ENCODE peak calls at places on chromosomes 4 and X, in four cellular contexts. One of them, this sample, is unnamed.

GRCh38 chr4:182847543-182847942 is 69.6 kb downstream of the DCTD start:
- DNase-seq in choroid plexus epithelial cell: no peak
- DNase-seq in stimulated activated CD4-positive, alpha-beta T cell treated with anti-CD3 and anti-CD28 coated beads, TNF-alpha, amount 100 ng/mL, for 4 hours: no peak
- DNase-seq in activated CD4-positive, CD25-positive, alpha-beta regulatory T cell treated with anti-CD3 and anti-CD28 coated beads, Interleukin-2, amount 50 U/mL, for 16 hours: no peak
- DNase-seq in this sample: no peak

GRCh38 chr4:138834029-138834428 is 181.6 kb upstream of the NOCT start:
- DNase-seq in choroid plexus epithelial cell: no peak
- DNase-seq in stimulated activated CD4-positive, alpha-beta T cell treated with anti-CD3 and anti-CD28 coated beads, TNF-alpha, amount 100 ng/mL, for 4 hours: no peak
- DNase-seq in activated CD4-positive, CD25-positive, alpha-beta regulatory T cell treated with anti-CD3 and anti-CD28 coated beads, Interleukin-2, amount 50 U/mL, for 16 hours: no peak
- DNase-seq in this sample: no peak

GRCh38 chr4:74364649-74365491 is at the start of gene EREG:
- DNase-seq in stimulated activated CD4-positive, alpha-beta T cell treated with anti-CD3 and anti-CD28 coated beads, TNF-alpha, amount 100 ng/mL, for 4 hours: no peak
- DNase-seq in activated CD4-positive, CD25-positive, alpha-beta regulatory T cell treated with anti-CD3 and anti-CD28 coated beads, Interleukin-2, amount 50 U/mL, for 16 hours: no peak
- DNase-seq in choroid plexus epithelial cell: peak; percentile 75
- DNase-seq in this sample: peak; percentile 25

GRCh38 chrX:24928114-24928513 is 87.7 kb downstream of the ARX start:
- DNase-seq in stimulated activated CD4-positive, alpha-beta T cell treated with anti-CD3 and anti-CD28 coated beads, TNF-alpha, amount 100 ng/mL, for 4 hours: no peak
- DNase-seq in activated CD4-positive, CD25-positive, alpha-beta regulatory T cell treated with anti-CD3 and anti-CD28 coated beads, Interleukin-2, amount 50 U/mL, for 16 hours: no peak
- DNase-seq in choroid plexus epithelial cell: no peak
- DNase-seq in this sample: peak; percentile 4

GRCh38 chr4:114649908-114650307 is 51.3 kb downstream of the UGT8 start:
- DNase-seq in stimulated activated CD4-positive, alpha-beta T cell treated with anti-CD3 and anti-CD28 coated beads, TNF-alpha, amount 100 ng/mL, for 4 hours: no peak
- DNase-seq in activated CD4-positive, CD25-positive, alpha-beta regulatory T cell treated with anti-CD3 and anti-CD28 coated beads, Interleukin-2, amount 50 U/mL, for 16 hours: no peak
- DNase-seq in choroid plexus epithelial cell: no peak
- DNase-seq in this sample: no peak

GRCh38 chr4:53189011-53189410 is 176.8 kb downstream of the SCFD2 start:
- DNase-seq in choroid plexus epithelial cell: peak; percentile 71
- DNase-seq in activated CD4-positive, CD25-positive, alpha-beta regulatory T cell treated with anti-CD3 and anti-CD28 coated beads, Interleukin-2, amount 50 U/mL, for 16 hours: no peak
- DNase-seq in stimulated activated CD4-positive, alpha-beta T cell treated with anti-CD3 and anti-CD28 coated beads, TNF-alpha, amount 100 ng/mL, for 4 hours: no peak
- DNase-seq in this sample: no peak

GRCh38 chr4:7530026-7530562 is 95.4 kb upstream of the PSAPL1 start:
- DNase-seq in activated CD4-positive, CD25-positive, alpha-beta regulatory T cell treated with anti-CD3 and anti-CD28 coated beads, Interleukin-2, amount 50 U/mL, for 16 hours: no peak
- DNase-seq in choroid plexus epithelial cell: no peak
- DNase-seq in stimulated activated CD4-positive, alpha-beta T cell treated with anti-CD3 and anti-CD28 coated beads, TNF-alpha, amount 100 ng/mL, for 4 hours: no peak
- DNase-seq in this sample: no peak

GRCh38 chrX:18288716-18289115 is 65.8 kb downstream of the SCML2 start:
- DNase-seq in activated CD4-positive, CD25-positive, alpha-beta regulatory T cell treated with anti-CD3 and anti-CD28 coated beads, Interleukin-2, amount 50 U/mL, for 16 hours: no peak
- DNase-seq in choroid plexus epithelial cell: no peak
- DNase-seq in stimulated activated CD4-positive, alpha-beta T cell treated with anti-CD3 and anti-CD28 coated beads, TNF-alpha, amount 100 ng/mL, for 4 hours: no peak
- DNase-seq in this sample: no peak

GRCh38 chr4:137414802-137415201 is 117.5 kb downstream of the PCDH18 start:
- DNase-seq in stimulated activated CD4-positive, alpha-beta T cell treated with anti-CD3 and anti-CD28 coated beads, TNF-alpha, amount 100 ng/mL, for 4 hours: no peak
- DNase-seq in choroid plexus epithelial cell: peak; percentile 50
- DNase-seq in activated CD4-positive, CD25-positive, alpha-beta regulatory T cell treated with anti-CD3 and anti-CD28 coated beads, Interleukin-2, amount 50 U/mL, for 16 hours: no peak
- DNase-seq in this sample: no peak

GRCh38 chrX:65253817-65254216 is 277.6 kb upstream of the ZC4H2 start:
- DNase-seq in stimulated activated CD4-positive, alpha-beta T cell treated with anti-CD3 and anti-CD28 coated beads, TNF-alpha, amount 100 ng/mL, for 4 hours: no peak
- DNase-seq in activated CD4-positive, CD25-positive, alpha-beta regulatory T cell treated with anti-CD3 and anti-CD28 coated beads, Interleukin-2, amount 50 U/mL, for 16 hours: no peak
- DNase-seq in choroid plexus epithelial cell: no peak
- DNase-seq in this sample: no peak

GRCh38 chrX:79366888-79367749 is at the start of gene ITM2A:
- DNase-seq in stimulated activated CD4-positive, alpha-beta T cell treated with anti-CD3 and anti-CD28 coated beads, TNF-alpha, amount 100 ng/mL, for 4 hours: peak; percentile 29
- DNase-seq in choroid plexus epithelial cell: peak; percentile 13
- DNase-seq in activated CD4-positive, CD25-positive, alpha-beta regulatory T cell treated with anti-CD3 and anti-CD28 coated beads, Interleukin-2, amount 50 U/mL, for 16 hours: peak; percentile 26
- DNase-seq in this sample: peak; percentile 9

GRCh38 chr4:73976716-73977115 is 5.1 kb downstream of the PF4 start:
- DNase-seq in activated CD4-positive, CD25-positive, alpha-beta regulatory T cell treated with anti-CD3 and anti-CD28 coated beads, Interleukin-2, amount 50 U/mL, for 16 hours: no peak
- DNase-seq in choroid plexus epithelial cell: peak; percentile 84
- DNase-seq in stimulated activated CD4-positive, alpha-beta T cell treated with anti-CD3 and anti-CD28 coated beads, TNF-alpha, amount 100 ng/mL, for 4 hours: no peak
- DNase-seq in this sample: no peak

GRCh38 chr4:8913121-8913857 is 41.6 kb upstream of the HMX1 start:
- DNase-seq in activated CD4-positive, CD25-positive, alpha-beta regulatory T cell treated with anti-CD3 and anti-CD28 coated beads, Interleukin-2, amount 50 U/mL, for 16 hours: no peak
- DNase-seq in stimulated activated CD4-positive, alpha-beta T cell treated with anti-CD3 and anti-CD28 coated beads, TNF-alpha, amount 100 ng/mL, for 4 hours: no peak
- DNase-seq in choroid plexus epithelial cell: no peak
- DNase-seq in this sample: no peak

GRCh38 chr4:169940460-169940859 is 85.7 kb downstream of the MFAP3L start:
- DNase-seq in choroid plexus epithelial cell: peak; percentile 2
- DNase-seq in stimulated activated CD4-positive, alpha-beta T cell treated with anti-CD3 and anti-CD28 coated beads, TNF-alpha, amount 100 ng/mL, for 4 hours: no peak
- DNase-seq in activated CD4-positive, CD25-positive, alpha-beta regulatory T cell treated with anti-CD3 and anti-CD28 coated beads, Interleukin-2, amount 50 U/mL, for 16 hours: no peak
- DNase-seq in this sample: peak; percentile 35

GRCh38 chr4:98567611-98568010 is 90.8 kb downstream of the TSPAN5 start:
- DNase-seq in activated CD4-positive, CD25-positive, alpha-beta regulatory T cell treated with anti-CD3 and anti-CD28 coated beads, Interleukin-2, amount 50 U/mL, for 16 hours: no peak
- DNase-seq in choroid plexus epithelial cell: no peak
- DNase-seq in stimulated activated CD4-positive, alpha-beta T cell treated with anti-CD3 and anti-CD28 coated beads, TNF-alpha, amount 100 ng/mL, for 4 hours: no peak
- DNase-seq in this sample: no peak

GRCh38 chr4:116413222-116413621 is 672.2 kb downstream of the TRAM1L1 start:
- DNase-seq in stimulated activated CD4-positive, alpha-beta T cell treated with anti-CD3 and anti-CD28 coated beads, TNF-alpha, amount 100 ng/mL, for 4 hours: no peak
- DNase-seq in choroid plexus epithelial cell: no peak
- DNase-seq in activated CD4-positive, CD25-positive, alpha-beta regulatory T cell treated with anti-CD3 and anti-CD28 coated beads, Interleukin-2, amount 50 U/mL, for 16 hours: no peak
- DNase-seq in this sample: no peak

GRCh38 chrX:39616098-39616729 is 481.5 kb downstream of the BCOR start:
- DNase-seq in activated CD4-positive, CD25-positive, alpha-beta regulatory T cell treated with anti-CD3 and anti-CD28 coated beads, Interleukin-2, amount 50 U/mL, for 16 hours: no peak
- DNase-seq in stimulated activated CD4-positive, alpha-beta T cell treated with anti-CD3 and anti-CD28 coated beads, TNF-alpha, amount 100 ng/mL, for 4 hours: no peak
- DNase-seq in choroid plexus epithelial cell: no peak
- DNase-seq in this sample: no peak

GRCh38 chr4:164021947-164022346 is 527.5 kb downstream of the TMA16 start:
- DNase-seq in stimulated activated CD4-positive, alpha-beta T cell treated with anti-CD3 and anti-CD28 coated beads, TNF-alpha, amount 100 ng/mL, for 4 hours: no peak
- DNase-seq in activated CD4-positive, CD25-positive, alpha-beta regulatory T cell treated with anti-CD3 and anti-CD28 coated beads, Interleukin-2, amount 50 U/mL, for 16 hours: no peak
- DNase-seq in choroid plexus epithelial cell: no peak
- DNase-seq in this sample: no peak

GRCh38 chrX:86747091-86747490 is 598.8 kb downstream of the DACH2 start:
- DNase-seq in stimulated activated CD4-positive, alpha-beta T cell treated with anti-CD3 and anti-CD28 coated beads, TNF-alpha, amount 100 ng/mL, for 4 hours: no peak
- DNase-seq in activated CD4-positive, CD25-positive, alpha-beta regulatory T cell treated with anti-CD3 and anti-CD28 coated beads, Interleukin-2, amount 50 U/mL, for 16 hours: no peak
- DNase-seq in choroid plexus epithelial cell: no peak
- DNase-seq in this sample: no peak

GRCh38 chrX:53262918-53263394 is 18.4 kb downstream of the IQSEC2 start:
- DNase-seq in choroid plexus epithelial cell: peak; percentile 57
- DNase-seq in stimulated activated CD4-positive, alpha-beta T cell treated with anti-CD3 and anti-CD28 coated beads, TNF-alpha, amount 100 ng/mL, for 4 hours: no peak
- DNase-seq in activated CD4-positive, CD25-positive, alpha-beta regulatory T cell treated with anti-CD3 and anti-CD28 coated beads, Interleukin-2, amount 50 U/mL, for 16 hours: no peak
- DNase-seq in this sample: no peak

GRCh38 chrX:153463556-153463955 is 6.8 kb downstream of the HAUS7 start:
- DNase-seq in stimulated activated CD4-positive, alpha-beta T cell treated with anti-CD3 and anti-CD28 coated beads, TNF-alpha, amount 100 ng/mL, for 4 hours: no peak
- DNase-seq in choroid plexus epithelial cell: no peak
- DNase-seq in activated CD4-positive, CD25-positive, alpha-beta regulatory T cell treated with anti-CD3 and anti-CD28 coated beads, Interleukin-2, amount 50 U/mL, for 16 hours: no peak
- DNase-seq in this sample: no peak

GRCh38 chrX:153885968-153886903 is at the start of gene L1CAM:
- DNase-seq in choroid plexus epithelial cell: no peak
- DNase-seq in activated CD4-positive, CD25-positive, alpha-beta regulatory T cell treated with anti-CD3 and anti-CD28 coated beads, Interleukin-2, amount 50 U/mL, for 16 hours: no peak
- DNase-seq in stimulated activated CD4-positive, alpha-beta T cell treated with anti-CD3 and anti-CD28 coated beads, TNF-alpha, amount 100 ng/mL, for 4 hours: no peak
- DNase-seq in this sample: peak; percentile 62

GRCh38 chrX:118839334-118839958 is 15.8 kb downstream of the ZCCHC12 start:
- DNase-seq in choroid plexus epithelial cell: peak; percentile 63
- DNase-seq in stimulated activated CD4-positive, alpha-beta T cell treated with anti-CD3 and anti-CD28 coated beads, TNF-alpha, amount 100 ng/mL, for 4 hours: peak; percentile 31
- DNase-seq in activated CD4-positive, CD25-positive, alpha-beta regulatory T cell treated with anti-CD3 and anti-CD28 coated beads, Interleukin-2, amount 50 U/mL, for 16 hours: peak; percentile 15
- DNase-seq in this sample: peak; percentile 78

GRCh38 chr4:81314196-81314896 is 99.3 kb upstream of the PRKG2 start:
- DNase-seq in stimulated activated CD4-positive, alpha-beta T cell treated with anti-CD3 and anti-CD28 coated beads, TNF-alpha, amount 100 ng/mL, for 4 hours: no peak
- DNase-seq in choroid plexus epithelial cell: peak; percentile 50
- DNase-seq in activated CD4-positive, CD25-positive, alpha-beta regulatory T cell treated with anti-CD3 and anti-CD28 coated beads, Interleukin-2, amount 50 U/mL, for 16 hours: no peak
- DNase-seq in this sample: no peak

GRCh38 chr4:64250061-64250460 is 159.2 kb downstream of the TECRL start:
- DNase-seq in stimulated activated CD4-positive, alpha-beta T cell treated with anti-CD3 and anti-CD28 coated beads, TNF-alpha, amount 100 ng/mL, for 4 hours: no peak
- DNase-seq in activated CD4-positive, CD25-positive, alpha-beta regulatory T cell treated with anti-CD3 and anti-CD28 coated beads, Interleukin-2, amount 50 U/mL, for 16 hours: no peak
- DNase-seq in choroid plexus epithelial cell: no peak
- DNase-seq in this sample: no peak

GRCh38 chr4:947491-947971 is 15.3 kb downstream of the TMEM175 start:
- DNase-seq in activated CD4-positive, CD25-positive, alpha-beta regulatory T cell treated with anti-CD3 and anti-CD28 coated beads, Interleukin-2, amount 50 U/mL, for 16 hours: no peak
- DNase-seq in choroid plexus epithelial cell: no peak
- DNase-seq in stimulated activated CD4-positive, alpha-beta T cell treated with anti-CD3 and anti-CD28 coated beads, TNF-alpha, amount 100 ng/mL, for 4 hours: no peak
- DNase-seq in this sample: no peak

GRCh38 chr4:41442818-41443217 is 95.1 kb upstream of the LIMCH1 start:
- DNase-seq in stimulated activated CD4-positive, alpha-beta T cell treated with anti-CD3 and anti-CD28 coated beads, TNF-alpha, amount 100 ng/mL, for 4 hours: no peak
- DNase-seq in choroid plexus epithelial cell: no peak
- DNase-seq in activated CD4-positive, CD25-positive, alpha-beta regulatory T cell treated with anti-CD3 and anti-CD28 coated beads, Interleukin-2, amount 50 U/mL, for 16 hours: no peak
- DNase-seq in this sample: no peak

GRCh38 chr4:177147668-177148067 is 162.0 kb upstream of the NEIL3 start:
- DNase-seq in stimulated activated CD4-positive, alpha-beta T cell treated with anti-CD3 and anti-CD28 coated beads, TNF-alpha, amount 100 ng/mL, for 4 hours: no peak
- DNase-seq in choroid plexus epithelial cell: no peak
- DNase-seq in activated CD4-positive, CD25-positive, alpha-beta regulatory T cell treated with anti-CD3 and anti-CD28 coated beads, Interleukin-2, amount 50 U/mL, for 16 hours: no peak
- DNase-seq in this sample: no peak

GRCh38 chr4:101527186-101527585 is 179.9 kb upstream of the PPP3CA start:
- DNase-seq in choroid plexus epithelial cell: no peak
- DNase-seq in stimulated activated CD4-positive, alpha-beta T cell treated with anti-CD3 and anti-CD28 coated beads, TNF-alpha, amount 100 ng/mL, for 4 hours: peak; percentile 40
- DNase-seq in activated CD4-positive, CD25-positive, alpha-beta regulatory T cell treated with anti-CD3 and anti-CD28 coated beads, Interleukin-2, amount 50 U/mL, for 16 hours: peak; percentile 9
- DNase-seq in this sample: no peak

GRCh38 chr4:182264139-182264752 is 21.0 kb downstream of the TENM3 start:
- DNase-seq in stimulated activated CD4-positive, alpha-beta T cell treated with anti-CD3 and anti-CD28 coated beads, TNF-alpha, amount 100 ng/mL, for 4 hours: no peak
- DNase-seq in activated CD4-positive, CD25-positive, alpha-beta regulatory T cell treated with anti-CD3 and anti-CD28 coated beads, Interleukin-2, amount 50 U/mL, for 16 hours: no peak
- DNase-seq in choroid plexus epithelial cell: no peak
- DNase-seq in this sample: no peak

GRCh38 chr4:159677521-159677920 is 574.6 kb downstream of the RAPGEF2 start:
- DNase-seq in choroid plexus epithelial cell: peak; percentile 73
- DNase-seq in stimulated activated CD4-positive, alpha-beta T cell treated with anti-CD3 and anti-CD28 coated beads, TNF-alpha, amount 100 ng/mL, for 4 hours: no peak
- DNase-seq in activated CD4-positive, CD25-positive, alpha-beta regulatory T cell treated with anti-CD3 and anti-CD28 coated beads, Interleukin-2, amount 50 U/mL, for 16 hours: no peak
- DNase-seq in this sample: no peak

GRCh38 chr4:38715076-38715475 is 51.1 kb downstream of the KLF3 start:
- DNase-seq in choroid plexus epithelial cell: no peak
- DNase-seq in activated CD4-positive, CD25-positive, alpha-beta regulatory T cell treated with anti-CD3 and anti-CD28 coated beads, Interleukin-2, amount 50 U/mL, for 16 hours: no peak
- DNase-seq in stimulated activated CD4-positive, alpha-beta T cell treated with anti-CD3 and anti-CD28 coated beads, TNF-alpha, amount 100 ng/mL, for 4 hours: no peak
- DNase-seq in this sample: no peak

GRCh38 chr4:146654976-146655761 is 16.5 kb downstream of the POU4F2 start:
- DNase-seq in stimulated activated CD4-positive, alpha-beta T cell treated with anti-CD3 and anti-CD28 coated beads, TNF-alpha, amount 100 ng/mL, for 4 hours: no peak
- DNase-seq in choroid plexus epithelial cell: peak; percentile 8
- DNase-seq in activated CD4-positive, CD25-positive, alpha-beta regulatory T cell treated with anti-CD3 and anti-CD28 coated beads, Interleukin-2, amount 50 U/mL, for 16 hours: no peak
- DNase-seq in this sample: peak; percentile 71

GRCh38 chr4:152705918-152706317 is 26.1 kb upstream of the TMEM154 start:
- DNase-seq in activated CD4-positive, CD25-positive, alpha-beta regulatory T cell treated with anti-CD3 and anti-CD28 coated beads, Interleukin-2, amount 50 U/mL, for 16 hours: no peak
- DNase-seq in stimulated activated CD4-positive, alpha-beta T cell treated with anti-CD3 and anti-CD28 coated beads, TNF-alpha, amount 100 ng/mL, for 4 hours: no peak
- DNase-seq in choroid plexus epithelial cell: no peak
- DNase-seq in this sample: no peak

GRCh38 chr4:68960294-68961163 is 8.9 kb upstream of the UGT2A3 start:
- DNase-seq in choroid plexus epithelial cell: no peak
- DNase-seq in stimulated activated CD4-positive, alpha-beta T cell treated with anti-CD3 and anti-CD28 coated beads, TNF-alpha, amount 100 ng/mL, for 4 hours: no peak
- DNase-seq in activated CD4-positive, CD25-positive, alpha-beta regulatory T cell treated with anti-CD3 and anti-CD28 coated beads, Interleukin-2, amount 50 U/mL, for 16 hours: no peak
- DNase-seq in this sample: no peak

This sample was measured in BE2C.